ENCODE peak calls at places on chromosomes 11 and 22, in nine cellular contexts. D is fibroblast of lung; Y is HAP-1; T is activated CD8-positive, alpha-beta memory T cell treated with anti-CD3 and anti-CD28 coated beads, Interleukin-2, amount 50 U/mL, for 48 hours; F is stimulated activated CD8-positive, alpha-beta memory T cell treated with anti-CD3 and anti-CD28 coated beads, Interleukin-15, amount 100 ng/mL, for 24 hours; G is NCI-H2029 treated with DMSO at 0.1 percent for 48 hours; N is HFF-Myc; Z is Caki2; Q is stimulated activated effector memory CD8-positive, alpha-beta T cell treated with anti-CD3 and anti-CD28 coated beads, Interleukin-12 subunit alpha, Interleukin-12 subunit beta, amount 100 ng/mL, for 72 hours. B is an unnamed sample.
A peak's percentile ranks its signal among the peaks of the same experiment; 100 is the strongest.

GRCh38 chr11:60891103-60891741 is 15.2 kb downstream of the PRPF19 start:
- DNase-seq in F (no peak), T (no peak), G (no peak), N (no peak), Z (no peak), Y (no peak), D (peak; percentile 36), Q (no peak), B (no peak)

GRCh38 chr11:20310137-20310536 is 53.4 kb upstream of the HTATIP2 start:
- DNase-seq in Y (no peak), Z (no peak), F (no peak), D (no peak), N (no peak), Q (no peak), T (no peak), G (no peak), B (no peak)

GRCh38 chr11:31819533-31820437 is 8.7 kb upstream of the PAX6 start:
- DNase-seq in Z (no peak), Q (no peak), D (no peak), F (no peak), N (no peak), G (no peak), Y (no peak), T (no peak), B (no peak)

GRCh38 chr11:74647404-74647803 is 55.0 kb downstream of the POLD3 start:
- DNase-seq in Z (no peak), N (no peak), D (peak; percentile 61), Q (no peak), Y (no peak), T (no peak), G (no peak), F (no peak), B (no peak)

GRCh38 chr22:45645526-45646414 is 25.9 kb upstream of the ATXN10 start:
- DNase-seq in T (peak; percentile 94), N (peak; percentile 14), Y (peak; percentile 66), D (peak; percentile 37), Z (peak; percentile 36), Q (peak; percentile 94), F (peak; percentile 73), G (peak; percentile 25), B (peak; percentile 62)

GRCh38 chr11:70650075-70650909 is 252.0 kb downstream of the CTTN start:
- DNase-seq in Y (peak; percentile 15), Q (no peak), F (no peak), G (no peak), T (peak; percentile 59), Z (peak; percentile 54), D (peak; percentile 69), N (peak; percentile 17), B (peak; percentile 49)

GRCh38 chr22:48378673-48379072 is 1449.0 kb downstream of the BRD1 start:
- DNase-seq in N (no peak), D (no peak), Y (no peak), G (no peak), Q (no peak), Z (no peak), T (peak; percentile 8), F (no peak), B (no peak)

GRCh38 chr22:37747090-37747714 is 50.4 kb downstream of the TRIOBP start:
- DNase-seq in Z (peak; percentile 73), Q (no peak), Y (no peak), D (peak; percentile 50), G (no peak), T (no peak), N (no peak), F (no peak), B (no peak)

GRCh38 chr11:68016161-68016903 is 6.2 kb downstream of the ALDH3B1 start:
- DNase-seq in D (no peak), T (no peak), G (no peak), F (no peak), Y (no peak), Q (no peak), Z (no peak), N (no peak), B (no peak)

GRCh38 chr22:46442217-46442853 is 95.1 kb downstream of the CELSR1 start:
- DNase-seq in Z (no peak), F (no peak), N (no peak), T (no peak), Q (no peak), G (no peak), Y (peak; percentile 78), D (no peak), B (no peak)

GRCh38 chr11:77178150-77178549 is 50.1 kb downstream of the MYO7A start:
- DNase-seq in Y (no peak), N (no peak), Z (no peak), D (no peak), G (no peak), F (no peak), T (no peak), Q (no peak), B (no peak)

GRCh38 chr22:26563022-26563421 is 26.9 kb downstream of the TPST2 start:
- DNase-seq in T (no peak), Y (no peak), Z (no peak), N (no peak), D (no peak), F (no peak), Q (no peak), G (no peak), B (no peak)

GRCh38 chr11:96340555-96340885 is 2.5 kb downstream of the MAML2 start:
- DNase-seq in D (peak; percentile 55), T (no peak), Z (no peak), N (no peak), Q (no peak), G (no peak), Y (no peak), F (no peak), B (no peak)

GRCh38 chr22:47114813-47115517 is 352.5 kb downstream of the TBC1D22A start:
- DNase-seq in G (no peak), Q (no peak), Y (no peak), T (no peak), F (no peak), N (no peak), Z (no peak), D (no peak), B (no peak)

GRCh38 chr11:119902656-119903181 is 173.7 kb upstream of the NECTIN1 start:
- DNase-seq in Q (no peak), T (no peak), N (no peak), D (no peak), Z (no peak), G (no peak), F (no peak), Y (no peak), B (no peak)

GRCh38 chr22:50268655-50269113 is 1.5 kb downstream of the MAPK11 start:
- DNase-seq in D (no peak), G (no peak), Q (no peak), Y (no peak), Z (no peak), F (no peak), T (no peak), N (no peak), B (no peak)

GRCh38 chr22:41940853-41941765 is 5.8 kb downstream of the CENPM start:
- DNase-seq in N (no peak), G (peak; percentile 29), T (peak; percentile 90), D (peak; percentile 96), Z (peak; percentile 77), Q (peak; percentile 82), Y (peak; percentile 65), F (peak; percentile 51), B (peak; percentile 55)

GRCh38 chr11:117457031-117457785 is 129.6 kb downstream of the CEP164 start:
- DNase-seq in N (no peak), T (no peak), F (no peak), Q (no peak), Z (no peak), Y (no peak), G (peak; percentile 63), D (no peak), B (no peak)